ENCODE peak calls at places on chromosomes 13 and 19, in four cellular contexts. O is HepG2, C is K562, Z is HCT116. R is an unnamed sample.

GRCh38 chr19:10430505-10431253 is 10.3 kb downstream of the PDE4A start:
- DNase-seq in O (no peak), C (peak), Z (no peak), R (peak)

GRCh38 chr13:93672996-93673395 is 446.4 kb downstream of the GPC6 start:
- DNase-seq in O (peak), C (no peak), Z (no peak), R (no peak)

GRCh38 chr19:4449022-4449825 is 8.4 kb downstream of the UBXN6 start:
- DNase-seq in O (no peak), C (no peak), Z (no peak), R (no peak)

GRCh38 chr19:45090034-45090433 is 2.9 kb upstream of the PPP1R37 start:
- DNase-seq in O (no peak), C (no peak), Z (no peak), R (peak)

GRCh38 chr19:11422163-11423068 is 3.3 kb upstream of the RGL3 start:
- DNase-seq in O (no peak), C (no peak), Z (no peak), R (peak)

GRCh38 chr13:26601669-26602068 is 44.2 kb downstream of the WASF3 start:
- DNase-seq in O (no peak), C (no peak), Z (no peak), R (no peak)

GRCh38 chr13:113935081-113935511 is 38.8 kb downstream of the C13orf46 start:
- DNase-seq in O (no peak), C (no peak), Z (no peak), R (peak)

GRCh38 chr19:47280183-47280797 is 5.6 kb downstream of the INAFM1 start:
- DNase-seq in O (peak), C (peak), Z (no peak), R (peak)

GRCh38 chr19:32661318-32661717 is 13.7 kb downstream of the ANKRD27 start:
- DNase-seq in O (peak), C (no peak), Z (no peak), R (no peak)

GRCh38 chr19:7734220-7735203 is 2.6 kb upstream of the CLEC4G start:
- DNase-seq in O (no peak), C (no peak), Z (no peak), R (no peak)

GRCh38 chr19:35316560-35316959 is 12.4 kb upstream of the CD22 start:
- DNase-seq in O (peak), C (no peak), Z (no peak), R (no peak)

GRCh38 chr13:91211548-91211947 is 135.9 kb upstream of the MIR17HG start:
- DNase-seq in O (no peak), C (no peak), Z (no peak), R (no peak)

GRCh38 chr13:63435668-63436275 is 2020.1 kb upstream of the PCDH20 start:
- DNase-seq in O (no peak), C (no peak), Z (peak), R (no peak)

GRCh38 chr19:11092181-11092538 is 2.9 kb downstream of the LDLR start:
- DNase-seq in O (peak), C (no peak), Z (peak), R (no peak)

GRCh38 chr19:39386557-39386956 is 4.3 kb downstream of the PAF1 start:
- DNase-seq in O (no peak), C (no peak), Z (no peak), R (no peak)

GRCh38 chr19:38528213-38528755 is 89.5 kb downstream of the MAP4K1 start:
- DNase-seq in O (no peak), C (no peak), Z (no peak), R (no peak)

GRCh38 chr19:5170329-5170745 is 170.3 kb downstream of the PTPRS start:
- DNase-seq in O (no peak), C (peak), Z (no peak), R (peak)

GRCh38 chr13:30846311-30846710 is 59.8 kb upstream of the MEDAG start:
- DNase-seq in O (no peak), C (no peak), Z (no peak), R (no peak)

GRCh38 chr13:103815619-103816018 is 749.4 kb upstream of the SLC10A2 start:
- DNase-seq in O (no peak), C (no peak), Z (no peak), R (no peak)

GRCh38 chr13:84433024-84433423 is 550.8 kb upstream of the SLITRK1 start:
- DNase-seq in O (no peak), C (no peak), Z (no peak), R (no peak)

GRCh38 chr19:38144667-38145066 is 79.4 kb downstream of the DPF1 start:
- DNase-seq in O (no peak), C (no peak), Z (no peak), R (no peak)

GRCh38 chr19:8028951-8029491 is 23.5 kb upstream of the CCL25 start:
- DNase-seq in O (no peak), C (peak), Z (no peak), R (peak)

GRCh38 chr13:77952276-77952675 is 33.6 kb upstream of the EDNRB start:
- DNase-seq in O (no peak), C (no peak), Z (no peak), R (peak)

GRCh38 chr19:35168261-35168660 is 13.7 kb downstream of the FXYD5 start:
- DNase-seq in O (no peak), C (no peak), Z (no peak), R (no peak)

GRCh38 chr19:5403968-5404640 is 51.1 kb upstream of the ZNRF4 start:
- DNase-seq in O (peak), C (peak), Z (peak), R (peak)

GRCh38 chr13:113029487-113030258 is 60.7 kb downstream of the MCF2L start:
- DNase-seq in O (peak), C (peak), Z (no peak), R (peak)

GRCh38 chr19:45558399-45558878 is 26.2 kb downstream of the OPA3 start:
- DNase-seq in O (peak), C (peak), Z (peak), R (peak)

GRCh38 chr19:36136975-36137686 is 2.7 kb upstream of the CAPNS1 start:
- DNase-seq in O (no peak), C (no peak), Z (peak), R (no peak)

GRCh38 chr19:33429891-33430673 is 56.6 kb downstream of the CEBPG start:
- DNase-seq in O (no peak), C (no peak), Z (no peak), R (no peak)

GRCh38 chr19:10876459-10877240 is 5.3 kb downstream of the CARM1 start:
- DNase-seq in O (no peak), C (no peak), Z (no peak), R (no peak)

GRCh38 chr13:24272452-24273161 is 36.8 kb upstream of the C1QTNF9 start:
- DNase-seq in O (no peak), C (no peak), Z (no peak), R (no peak)

GRCh38 chr19:11783767-11784166 is 14.6 kb upstream of the ZNF491 start:
- DNase-seq in O (no peak), C (no peak), Z (no peak), R (no peak)

GRCh38 chr13:24097064-24097463 is 63.5 kb upstream of the SPATA13 start:
- DNase-seq in O (peak), C (no peak), Z (no peak), R (no peak)

GRCh38 chr13:110811008-110811720 is 97.7 kb downstream of the ING1 start:
- DNase-seq in O (no peak), C (no peak), Z (no peak), R (no peak)
- TF ChIP-seq EZH2 in O (no peak), C (no peak), Z (no peak), R (no peak)

DNA sequence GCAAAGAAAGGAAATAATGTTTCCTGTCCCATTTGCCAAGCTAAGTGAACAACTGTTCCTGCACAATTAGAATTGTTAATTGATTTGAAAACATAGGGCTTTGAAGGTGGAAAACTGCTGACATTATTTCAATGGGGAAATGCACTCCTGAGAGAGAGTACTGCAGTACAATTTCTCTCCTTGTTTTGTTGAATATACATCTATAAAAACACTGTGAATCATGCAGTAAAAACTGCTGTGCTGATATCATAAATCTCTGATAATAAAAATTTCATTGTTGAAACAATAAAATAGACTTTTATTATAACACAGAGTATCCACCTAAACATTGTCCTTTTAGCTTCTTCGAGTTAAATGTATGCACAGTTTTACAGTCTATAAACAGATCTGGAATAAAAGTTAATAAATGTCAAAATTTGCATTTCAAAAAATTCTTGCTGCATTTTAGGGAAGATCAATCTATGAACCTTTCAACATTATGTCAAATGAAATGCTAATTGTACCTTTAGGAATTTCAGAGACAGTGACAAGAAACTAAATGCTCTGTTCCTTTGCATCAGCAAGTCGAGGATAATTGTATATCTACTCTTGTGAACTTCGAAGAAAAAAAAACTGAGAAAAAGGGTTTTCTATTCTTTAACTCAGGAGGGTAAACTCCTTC is 328.2 kb upstream of the DACH1 start:
- DNase-seq in O (no peak), C (no peak), Z (no peak), R (no peak)
- TF ChIP-seq REST in O (no peak), C (no peak), Z (no peak), R (no peak)

GRCh38 chr13:99605417-99606321 is 104.4 kb downstream of the TM9SF2 start:
- DNase-seq in O (peak), C (peak), Z (peak), R (peak)
- TF ChIP-seq CTCF in O (peak), C (no peak), Z (peak), R (peak)

GRCh38 chr13:20258963-20259288 is 26.8 kb upstream of the GJB6 start:
- DNase-seq in O (no peak), C (no peak), Z (no peak), R (no peak)
- TF ChIP-seq EZH2 in O (no peak), C (no peak), Z (no peak), R (no peak)